ENCODE peak calls at places on chromosomes 4 and X, in seven cellular contexts. L is kidney epithelial cell, S is brain microvascular endothelial cell, Y is GM10248, O is IMR-90, V is AG10803, W is GM13977. A is an unnamed sample.

GRCh38 chrX:128975716-128976115 is 547.6 kb downstream of the SMARCA1 start:
- DNase-seq in O (no peak), V (no peak), W (peak; percentile 17), L (no peak), S (no peak), Y (peak; percentile 18), A (peak; percentile 10)

GRCh38 chr4:126718161-126718560 is 914.6 kb upstream of the INTU start:
- DNase-seq in O (peak; percentile 32), Y (peak; percentile 15), V (no peak), W (no peak), S (no peak), L (no peak), A (no peak)

GRCh38 chrX:11239230-11239629 is 54.0 kb upstream of the AMELX start:
- DNase-seq in L (peak; percentile 37), V (peak; percentile 38), O (peak; percentile 77), W (peak; percentile 26), S (peak; percentile 52), Y (peak; percentile 25), A (peak; percentile 28)

GRCh38 chr4:20512053-20512810 is 188.0 kb upstream of the PACRGL start:
- DNase-seq in O (no peak), W (no peak), V (no peak), L (no peak), S (no peak), Y (no peak), A (no peak)

GRCh38 chr4:129162450-129162849 is 66.5 kb downstream of the C4orf33 start:
- DNase-seq in W (no peak), S (no peak), Y (no peak), O (no peak), L (no peak), V (no peak), A (no peak)

GRCh38 chr4:143291334-143291733 is 45.3 kb upstream of the GAB1 start:
- DNase-seq in W (no peak), S (no peak), L (no peak), Y (no peak), V (no peak), O (no peak), A (no peak)

GRCh38 chr4:181204109-181204508 is 1039.1 kb upstream of the TENM3 start:
- DNase-seq in W (no peak), V (no peak), S (no peak), L (no peak), Y (no peak), O (no peak), A (no peak)

GRCh38 chrX:29826651-29827206 is 388.6 kb upstream of the MAGEB2 start:
- DNase-seq in S (no peak), W (no peak), V (no peak), O (peak; percentile 9), Y (no peak), L (no peak), A (no peak)

GRCh38 chr4:78923459-78924312 is 15.6 kb downstream of the PAQR3 start:
- DNase-seq in W (no peak), O (no peak), Y (no peak), S (no peak), V (no peak), L (no peak), A (no peak)

GRCh38 chr4:186839122-186840037 is 115.7 kb upstream of the FAT1 start:
- DNase-seq in O (peak; percentile 92), V (peak; percentile 74), W (peak; percentile 24), L (no peak), Y (peak; percentile 10), S (peak; percentile 83), A (no peak)

GRCh38 chrX:68894513-68895338 is 65.9 kb downstream of the EFNB1 start:
- DNase-seq in L (no peak), S (peak; percentile 6), O (peak; percentile 18), W (no peak), V (peak; percentile 30), Y (no peak), A (no peak)

GRCh38 chr4:13611283-13611842 is 16.2 kb downstream of the BOD1L1 start:
- DNase-seq in S (peak; percentile 32), Y (peak; percentile 46), O (peak; percentile 85), W (peak; percentile 52), V (peak; percentile 44), L (no peak), A (peak; percentile 60)

GRCh38 chr4:182093431-182093831 is 149.8 kb upstream of the TENM3 start:
- DNase-seq in V (no peak), Y (no peak), O (no peak), S (peak; percentile 16), W (no peak), L (no peak), A (no peak)

GRCh38 chr4:158722291-158722916 is 792 bp downstream of the PPID start:
- DNase-seq in W (no peak), Y (peak; percentile 11), O (peak; percentile 48), V (peak; percentile 50), L (no peak), S (peak; percentile 33), A (no peak)

GRCh38 chr4:116118216-116118615 is 967.2 kb downstream of the TRAM1L1 start:
- DNase-seq in Y (no peak), O (no peak), W (no peak), V (no peak), S (peak; percentile 23), L (no peak), A (no peak)

GRCh38 chrX:129706395-129707072 is 32.2 kb upstream of the XPNPEP2 start:
- DNase-seq in W (no peak), Y (no peak), V (peak; percentile 12), L (no peak), S (no peak), O (no peak), A (no peak)

GRCh38 chr4:139208404-139208945 is 31.5 kb upstream of the ELF2 start:
- DNase-seq in O (peak; percentile 91), V (peak; percentile 98), S (peak; percentile 13), L (no peak), W (peak; percentile 22), Y (no peak), A (no peak)

GRCh38 chr4:165991325-165992180 is 118.5 kb downstream of the TLL1 start:
- DNase-seq in Y (no peak), S (no peak), W (no peak), L (no peak), O (no peak), V (peak; percentile 17), A (no peak)

GRCh38 chrX:153554519-153555167 is 37.2 kb downstream of the ATP2B3 start:
- DNase-seq in Y (peak; percentile 71), V (peak; percentile 33), O (peak; percentile 31), L (no peak), W (peak; percentile 79), S (peak; percentile 22), A (peak; percentile 70)

GRCh38 chr4:12633058-12633651 is 851.0 kb downstream of the RAB28 start:
- DNase-seq in W (peak; percentile 36), V (peak; percentile 46), S (peak; percentile 69), L (peak; percentile 25), O (peak; percentile 48), Y (peak; percentile 45), A (peak; percentile 70)

GRCh38 chr4:38412137-38412536 is 251.9 kb upstream of the KLF3 start:
- DNase-seq in V (no peak), Y (no peak), W (no peak), S (no peak), O (no peak), L (no peak), A (no peak)

GRCh38 chr4:127732623-127733199 is 2.5 kb downstream of the SLC25A31 start:
- DNase-seq in O (peak; percentile 60), Y (peak; percentile 56), W (peak; percentile 77), L (no peak), S (peak; percentile 31), V (peak; percentile 51), A (peak; percentile 76)

GRCh38 chr4:155122382-155122781 is 86.1 kb upstream of the NPY2R start:
- DNase-seq in L (no peak), Y (no peak), S (no peak), O (no peak), W (no peak), V (no peak), A (no peak)

GRCh38 chr4:87118826-87119225 is 101.6 kb downstream of the KLHL8 start:
- DNase-seq in Y (no peak), L (no peak), W (no peak), V (no peak), S (peak; percentile 91), O (peak; percentile 93), A (no peak)

GRCh38 chr4:14100349-14100748 is 472.8 kb upstream of the BOD1L1 start:
- DNase-seq in W (no peak), L (no peak), Y (no peak), O (no peak), V (no peak), S (no peak), A (no peak)

GRCh38 chrX:124211312-124211942 is 121.0 kb upstream of the TEX13D start:
- DNase-seq in O (peak; percentile 3), Y (peak; percentile 15), V (peak; percentile 23), S (no peak), L (no peak), W (peak; percentile 39), A (peak; percentile 32)
- TF ChIP-seq CTCF in O (peak; percentile 37), Y (peak; percentile 48), V (peak; percentile 66), S (peak; percentile 64), L (peak; percentile 62), W (peak; percentile 71), A (peak; percentile 17)

DNA sequence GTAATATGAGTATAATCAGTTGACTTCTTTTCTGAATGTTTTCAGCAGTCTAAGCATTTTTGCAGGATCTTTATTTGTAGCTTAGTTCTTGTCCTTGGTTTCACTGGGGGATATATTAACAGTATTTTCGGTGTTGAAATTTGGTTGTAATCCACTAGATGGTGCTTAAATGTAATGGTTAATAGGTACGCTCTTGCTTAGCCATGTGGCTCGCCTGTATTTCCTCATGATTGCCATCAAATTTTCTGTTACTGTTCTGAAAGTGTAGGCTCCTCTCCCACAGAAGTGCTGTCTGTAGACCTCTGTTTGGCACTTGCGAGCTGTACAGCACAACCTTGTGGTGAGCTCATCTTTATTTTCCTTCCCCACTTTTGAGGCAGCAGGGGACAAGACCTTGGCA is 3.9 kb upstream of the FAAH2 start:
- DNase-seq in W (no peak), O (no peak), S (no peak), Y (no peak), L (no peak), V (no peak), A (no peak)
- TF ChIP-seq CTCF in W (no peak), O (no peak), S (no peak), Y (no peak), L (no peak), V (no peak), A (no peak)

DNA sequence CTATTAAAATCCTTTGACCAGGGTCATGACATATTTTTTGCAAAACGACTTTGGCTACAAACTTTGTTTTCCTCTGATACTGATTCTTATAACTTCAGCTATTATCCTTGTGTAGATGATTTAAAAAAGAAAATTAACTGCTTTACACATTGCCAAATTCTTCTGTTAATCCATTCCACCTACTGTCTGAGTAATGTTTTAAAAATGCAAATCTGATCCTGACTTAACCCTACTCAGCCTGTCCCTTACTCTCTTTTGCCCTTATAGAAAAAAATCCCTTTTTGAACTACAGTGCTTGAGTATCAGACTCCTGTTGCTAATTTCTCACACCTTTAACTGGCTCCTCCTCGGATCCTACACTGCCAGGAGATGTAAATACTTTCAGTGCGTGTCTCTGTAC is 723.1 kb downstream of the ADGRL3 start:
- DNase-seq in W (no peak), V (no peak), L (no peak), S (no peak), Y (no peak), O (no peak), A (no peak)
- TF ChIP-seq CTCF in W (no peak), V (no peak), L (no peak), S (no peak), Y (no peak), O (no peak), A (no peak)

DNA sequence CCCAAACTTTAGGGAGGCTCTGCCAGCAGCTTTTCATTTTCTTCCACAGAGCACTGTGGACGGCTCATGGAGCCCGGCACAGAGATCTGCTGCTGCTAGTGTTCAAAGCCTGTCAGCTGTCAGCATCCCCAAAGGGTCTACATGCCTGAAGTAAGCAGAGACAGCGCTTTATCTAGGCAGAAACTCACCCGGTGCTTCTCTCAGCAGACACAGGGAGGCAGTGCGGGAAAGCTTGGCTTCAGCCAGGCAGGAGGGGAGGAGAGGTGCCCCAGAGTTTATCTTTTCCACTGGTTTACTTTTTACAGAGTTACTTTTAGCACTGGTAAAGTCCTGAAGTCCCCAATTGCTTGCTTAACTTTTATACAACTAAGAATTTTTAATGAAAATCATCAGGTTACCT is 339.3 kb downstream of the NKX6-1 start:
- DNase-seq in L (no peak), W (no peak), S (peak; percentile 24), Y (no peak), V (no peak), O (no peak), A (no peak)
- TF ChIP-seq CTCF in L (peak; percentile 43), W (peak; percentile 16), S (peak; percentile 63), Y (no peak), V (peak; percentile 7), O (no peak), A (no peak)